ENCODE peak calls at places on chromosomes 6 and 20, in five cellular contexts. P is T-helper 2 cell; L is naive thymus-derived CD8-positive, alpha-beta T cell; S is transverse colon; N is activated naive CD8-positive, alpha-beta T cell treated with anti-CD3 and anti-CD28 coated beads, Interleukin-2, amount 50 U/mL, for 24 hours. O is an unnamed sample.

GRCh38 chr6:18154507-18155272 is at the start of gene TPMT:
- DNase-seq in S (peak; percentile 35), P (peak; percentile 96), N (peak; percentile 7), L (no peak), O (peak; percentile 41)

GRCh38 chr20:59184880-59185447 is 21.3 kb downstream of the ZNF831 start:
- DNase-seq in L (no peak), S (no peak), P (no peak), N (peak; percentile 30), O (no peak)

GRCh38 chr6:16773376-16773775 is 12.1 kb upstream of the ATXN1 start:
- DNase-seq in N (no peak), P (no peak), S (no peak), L (no peak), O (no peak)

GRCh38 chr6:193773-194310 is 98.4 kb upstream of the DUSP22 start:
- DNase-seq in L (no peak), P (no peak), S (no peak), N (no peak), O (no peak)

GRCh38 chr6:153312633-153313032 is 181.6 kb upstream of the RGS17 start:
- DNase-seq in L (no peak), N (peak; percentile 4), P (no peak), S (peak; percentile 12), O (no peak)

GRCh38 chr20:57433658-57434389 is 42.6 kb downstream of the RBM38 start:
- DNase-seq in L (no peak), S (no peak), N (peak; percentile 44), P (no peak), O (no peak)

GRCh38 chr6:158087519-158087867 is 80.6 kb downstream of the SERAC1 start:
- DNase-seq in P (no peak), L (no peak), N (no peak), S (no peak), O (no peak)

GRCh38 chr20:35463455-35464300 is 8.3 kb downstream of the CEP250 start:
- DNase-seq in P (no peak), S (peak; percentile 57), L (peak; percentile 80), N (peak; percentile 52), O (peak; percentile 50)

GRCh38 chr6:134689177-134689576 is 260.7 kb downstream of the ALDH8A1 start:
- DNase-seq in P (no peak), N (no peak), S (no peak), L (no peak), O (no peak)

GRCh38 chr20:58693226-58694006 is 816 bp downstream of the NPEPL1 start:
- DNase-seq in L (peak; percentile 59), S (peak; percentile 28), N (peak; percentile 19), P (no peak), O (no peak)

GRCh38 chr20:59082981-59083380 is 40.4 kb upstream of the PRELID3B start:
- DNase-seq in S (no peak), N (no peak), P (no peak), L (no peak), O (no peak)

GRCh38 chr20:61801428-61801827 is 264.3 kb downstream of the TAF4 start:
- DNase-seq in P (no peak), L (peak; percentile 46), N (no peak), S (no peak), O (no peak)

GRCh38 chr6:168860987-168861386 is 392.7 kb downstream of the THBS2 start:
- DNase-seq in L (no peak), P (no peak), S (no peak), N (no peak), O (no peak)

GRCh38 chr6:97394160-97394748 is 111.2 kb upstream of the MMS22L start:
- DNase-seq in S (peak; percentile 28), P (no peak), L (peak; percentile 68), N (peak; percentile 34), O (peak; percentile 41)

GRCh38 chr20:52800734-52801627 is 171.2 kb upstream of the TSHZ2 start:
- DNase-seq in S (no peak), P (no peak), L (no peak), N (no peak), O (no peak)

GRCh38 chr6:105978113-105978512 is 108.0 kb upstream of the PRDM1 start:
- DNase-seq in N (no peak), L (no peak), S (no peak), P (no peak), O (no peak)

GRCh38 chr20:3866464-3866863 is 19.8 kb downstream of the MAVS start:
- DNase-seq in N (no peak), S (no peak), L (no peak), P (no peak), O (no peak)

GRCh38 chr6:43306086-43306485 is 2.5 kb downstream of the CRIP3 start:
- DNase-seq in S (no peak), P (no peak), L (no peak), N (no peak), O (no peak)

GRCh38 chr6:4344317-4344899 is 209.0 kb upstream of the ECI2 start:
- DNase-seq in S (no peak), N (no peak), P (no peak), L (no peak), O (no peak)

GRCh38 chr6:90993771-90994170 is 406.9 kb upstream of the MAP3K7 start:
- DNase-seq in L (no peak), N (no peak), P (no peak), S (no peak), O (no peak)